ENCODE peak calls at places on chromosomes 2 and 18, in five cellular contexts. T is heart left ventricle, S is pancreas, Y is lower leg skin, W is endothelial cell of umbilical vein. J is an unnamed sample.

GRCh38 chr2:88737385-88737784 is 45.9 kb downstream of the RPIA start:
- DNase-seq in T (no peak), S (no peak), Y (no peak), W (peak; percentile 97), J (no peak)

GRCh38 chr2:231718799-231719198 is 10.5 kb downstream of the PTMA start:
- DNase-seq in T (no peak), S (no peak), Y (no peak), W (no peak), J (no peak)

GRCh38 chr2:177724398-177725287 is 332.1 kb downstream of the AGPS start:
- DNase-seq in T (no peak), S (peak; percentile 20), Y (no peak), W (peak; percentile 89), J (peak; percentile 35)

GRCh38 chr18:6479699-6480098 is 65.0 kb upstream of the L3MBTL4 start:
- DNase-seq in T (no peak), S (no peak), Y (no peak), W (no peak), J (no peak)

GRCh38 chr2:9547272-9547991 is 8.2 kb downstream of the ADAM17 start:
- DNase-seq in T (no peak), S (no peak), Y (no peak), W (peak; percentile 32), J (no peak)

GRCh38 chr2:98505311-98505808 is 60.7 kb downstream of the INPP4A start:
- DNase-seq in T (peak; percentile 54), S (no peak), Y (no peak), W (peak; percentile 34), J (no peak)

GRCh38 chr18:3251963-3252277 is 4.3 kb downstream of the MYL12A start:
- DNase-seq in T (no peak), S (no peak), Y (no peak), W (peak; percentile 37), J (no peak)

GRCh38 chr2:157465554-157465953 is 21.7 kb upstream of the CYTIP start:
- DNase-seq in T (no peak), S (no peak), Y (no peak), W (no peak), J (no peak)

GRCh38 chr18:47050468-47050867 is 15.0 kb upstream of the ELOA2 start:
- DNase-seq in T (no peak), S (no peak), Y (no peak), W (peak; percentile 51), J (peak; percentile 45)

DNA sequence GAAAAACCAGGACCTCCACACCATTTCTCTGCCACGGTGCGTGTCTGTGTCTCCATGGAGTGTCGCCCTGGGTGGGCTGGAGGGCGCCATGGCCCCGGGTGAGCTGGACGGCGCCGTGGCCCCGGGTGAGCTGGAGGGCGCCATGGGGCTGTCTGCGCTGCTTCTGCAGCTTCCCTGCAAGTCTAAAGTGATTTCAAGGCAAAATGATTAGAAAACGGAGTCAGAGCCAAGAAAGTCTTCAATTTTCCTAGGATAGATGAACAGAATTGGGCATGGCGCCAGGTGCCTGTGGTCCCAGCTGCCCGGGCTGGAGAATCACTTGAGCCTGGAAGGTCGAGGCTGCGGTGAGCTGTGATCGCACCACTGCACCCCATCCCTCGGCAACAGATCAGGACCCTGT is 27.7 kb upstream of the NFATC1 start:
- DNase-seq in T (no peak), S (peak; percentile 22), Y (no peak), W (no peak), J (no peak)
- TF ChIP-seq CTCF in T (no peak), S (no peak), Y (no peak), W (no peak), J (no peak)

DNA sequence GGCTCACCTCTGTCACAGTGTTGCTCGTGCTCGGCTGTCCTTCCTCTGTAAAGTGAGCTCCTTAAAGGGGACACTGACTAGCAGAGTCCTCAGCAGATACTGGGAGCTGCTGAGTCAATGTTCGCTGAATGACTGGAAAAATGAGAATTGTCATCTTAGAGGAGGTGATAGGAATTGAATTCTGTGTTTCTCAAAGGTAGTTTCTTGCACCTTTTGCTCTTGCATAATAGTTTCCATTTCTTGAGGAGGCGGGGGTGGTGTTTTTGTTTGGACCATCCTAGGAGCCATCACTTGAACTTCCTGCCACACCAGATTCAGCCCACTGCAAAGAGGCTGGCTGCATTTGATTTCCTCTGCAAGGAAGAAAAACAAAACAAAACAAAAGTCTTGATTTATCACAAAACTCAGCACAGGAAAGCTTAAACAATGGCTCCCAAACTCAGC is 11.4 kb upstream of the RFX8 start:
- DNase-seq in T (no peak), S (no peak), Y (no peak), W (peak; percentile 85), J (no peak)
- TF ChIP-seq CTCF in T (no peak), S (no peak), Y (no peak), W (no peak), J (no peak)

GRCh38 chr2:200616656-200617055 is 30.8 kb downstream of the AOX1 start:
- DNase-seq in T (no peak), S (no peak), Y (no peak), W (no peak), J (no peak)

GRCh38 chr2:200617089-200618050 is 31.6 kb downstream of the AOX1 start:
- DNase-seq in T (no peak), S (no peak), Y (no peak), W (no peak), J (no peak)

GRCh38 chr2:200618051-200618419 is 32.2 kb downstream of the AOX1 start:
- DNase-seq in T (no peak), S (no peak), Y (no peak), W (no peak), J (no peak)

GRCh38 chr2:200619275-200619674 is 33.5 kb downstream of the AOX1 start:
- DNase-seq in T (no peak), S (no peak), Y (no peak), W (no peak), J (no peak)

GRCh38 chr2:200618590-200619021 is 32.8 kb downstream of the AOX1 start:
- DNase-seq in T (no peak), S (no peak), Y (no peak), W (no peak), J (no peak)
- TF ChIP-seq CTCF in T (peak; percentile 8), S (no peak), Y (no peak), W (no peak), J (no peak)

DNA sequence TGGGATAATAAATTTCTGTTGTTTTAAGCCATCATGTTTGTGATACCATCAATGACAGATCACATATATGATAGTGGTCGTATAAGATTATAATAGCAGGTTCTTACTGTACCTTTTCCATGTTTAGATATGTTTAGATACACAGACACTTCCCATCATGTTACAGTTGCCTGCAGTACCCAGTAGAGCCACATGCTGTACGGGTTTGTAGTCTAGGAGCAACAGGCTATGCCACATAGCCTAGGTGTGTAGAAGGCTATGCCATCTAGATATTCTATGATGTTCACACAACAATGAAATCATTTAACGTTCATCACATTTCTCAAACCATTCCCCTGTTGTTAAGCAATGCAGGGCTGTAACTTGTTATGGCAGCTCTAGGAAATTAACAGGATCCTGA is 132.9 kb upstream of the SH3BP4 start:
- DNase-seq in T (no peak), S (no peak), Y (no peak), W (no peak), J (no peak)
- TF ChIP-seq CTCF in T (no peak), S (no peak), Y (no peak), W (peak; percentile 16), J (no peak)

GRCh38 chr18:49250819-49251388 is 209.5 kb downstream of the DYM start:
- DNase-seq in T (no peak), S (no peak), Y (no peak), W (peak; percentile 47), J (no peak)
- TF ChIP-seq CTCF in T (peak; percentile 37), S (no peak), Y (no peak), W (peak; percentile 52), J (no peak)